ENCODE peak calls at places on chromosomes 2 and 18, in nine cellular contexts. One of them, this sample, is unnamed.

GRCh38 chr2:172442072-172442895 is 14.9 kb downstream of the ITGA6 start:
- DNase-seq in A549: peak; percentile 86
- DNase-seq in cardiac muscle cell: no peak
- DNase-seq in fibroblast of lung: peak; percentile 93
- DNase-seq in GM06990: no peak
- DNase-seq in MG63: peak; percentile 92
- DNase-seq in ascending aorta: no peak
- DNase-seq in right cardiac atrium: peak; percentile 54
- DNase-seq in kidney epithelial cell: peak; percentile 95
- DNase-seq in this sample: no peak

GRCh38 chr2:94999431-94999883 is 26.1 kb upstream of the MAL start:
- DNase-seq in A549: no peak
- DNase-seq in cardiac muscle cell: no peak
- DNase-seq in fibroblast of lung: no peak
- DNase-seq in GM06990: no peak
- DNase-seq in MG63: no peak
- DNase-seq in ascending aorta: no peak
- DNase-seq in right cardiac atrium: no peak
- DNase-seq in kidney epithelial cell: no peak
- DNase-seq in this sample: no peak

GRCh38 chr18:49020621-49021021 is 69.9 kb upstream of the SMAD7 start:
- DNase-seq in A549: no peak
- DNase-seq in cardiac muscle cell: no peak
- DNase-seq in fibroblast of lung: no peak
- DNase-seq in GM06990: no peak
- DNase-seq in MG63: no peak
- DNase-seq in ascending aorta: no peak
- DNase-seq in right cardiac atrium: no peak
- DNase-seq in kidney epithelial cell: no peak
- DNase-seq in this sample: peak; percentile 11

GRCh38 chr18:30491815-30492551 is 550.6 kb downstream of the DSC3 start:
- DNase-seq in A549: no peak
- DNase-seq in cardiac muscle cell: no peak
- DNase-seq in fibroblast of lung: peak; percentile 34
- DNase-seq in GM06990: no peak
- DNase-seq in MG63: no peak
- DNase-seq in ascending aorta: no peak
- DNase-seq in right cardiac atrium: no peak
- DNase-seq in kidney epithelial cell: no peak
- DNase-seq in this sample: no peak

GRCh38 chr2:231648579-231649174 is 56.0 kb downstream of the TEX44 start:
- DNase-seq in A549: peak; percentile 62
- DNase-seq in cardiac muscle cell: peak; percentile 76
- DNase-seq in fibroblast of lung: peak; percentile 52
- DNase-seq in GM06990: no peak
- DNase-seq in MG63: peak; percentile 67
- DNase-seq in ascending aorta: peak; percentile 37
- DNase-seq in right cardiac atrium: peak; percentile 61
- DNase-seq in kidney epithelial cell: no peak
- DNase-seq in this sample: peak; percentile 69

GRCh38 chr2:53315170-53315569 is 452.4 kb upstream of the CHAC2 start:
- DNase-seq in A549: no peak
- DNase-seq in cardiac muscle cell: no peak
- DNase-seq in fibroblast of lung: no peak
- DNase-seq in GM06990: no peak
- DNase-seq in MG63: no peak
- DNase-seq in ascending aorta: no peak
- DNase-seq in right cardiac atrium: no peak
- DNase-seq in kidney epithelial cell: no peak
- DNase-seq in this sample: no peak

GRCh38 chr2:240201861-240202260 is 61.4 kb upstream of the OTOS start:
- DNase-seq in A549: no peak
- DNase-seq in cardiac muscle cell: no peak
- DNase-seq in fibroblast of lung: no peak
- DNase-seq in GM06990: no peak
- DNase-seq in MG63: no peak
- DNase-seq in ascending aorta: no peak
- DNase-seq in right cardiac atrium: no peak
- DNase-seq in kidney epithelial cell: no peak
- DNase-seq in this sample: no peak

GRCh38 chr2:157196956-157197355 is 60.5 kb upstream of the GALNT5 start:
- DNase-seq in A549: no peak
- DNase-seq in cardiac muscle cell: peak; percentile 8
- DNase-seq in fibroblast of lung: no peak
- DNase-seq in GM06990: no peak
- DNase-seq in MG63: no peak
- DNase-seq in ascending aorta: no peak
- DNase-seq in right cardiac atrium: no peak
- DNase-seq in kidney epithelial cell: no peak
- DNase-seq in this sample: no peak

GRCh38 chr2:12027136-12027535 is 280.7 kb downstream of the LPIN1 start:
- DNase-seq in A549: no peak
- DNase-seq in cardiac muscle cell: no peak
- DNase-seq in fibroblast of lung: no peak
- DNase-seq in GM06990: no peak
- DNase-seq in MG63: no peak
- DNase-seq in ascending aorta: no peak
- DNase-seq in right cardiac atrium: no peak
- DNase-seq in kidney epithelial cell: no peak
- DNase-seq in this sample: no peak

GRCh38 chr2:105950521-105951389 is 206.0 kb downstream of the NCK2 start:
- DNase-seq in A549: no peak
- DNase-seq in cardiac muscle cell: peak; percentile 45
- DNase-seq in fibroblast of lung: no peak
- DNase-seq in GM06990: no peak
- DNase-seq in MG63: no peak
- DNase-seq in ascending aorta: no peak
- DNase-seq in right cardiac atrium: no peak
- DNase-seq in kidney epithelial cell: no peak
- DNase-seq in this sample: no peak

GRCh38 chr2:189613650-189614420 is 33.2 kb upstream of the SLC40A1 start:
- DNase-seq in A549: no peak
- DNase-seq in cardiac muscle cell: peak; percentile 56
- DNase-seq in fibroblast of lung: peak; percentile 53
- DNase-seq in GM06990: no peak
- DNase-seq in MG63: peak; percentile 54
- DNase-seq in ascending aorta: no peak
- DNase-seq in right cardiac atrium: no peak
- DNase-seq in kidney epithelial cell: no peak
- DNase-seq in this sample: no peak

GRCh38 chr2:132443106-132443505 is 26.5 kb downstream of the GPR39 start:
- DNase-seq in A549: no peak
- DNase-seq in cardiac muscle cell: no peak
- DNase-seq in fibroblast of lung: no peak
- DNase-seq in GM06990: no peak
- DNase-seq in MG63: no peak
- DNase-seq in ascending aorta: no peak
- DNase-seq in right cardiac atrium: no peak
- DNase-seq in kidney epithelial cell: no peak
- DNase-seq in this sample: no peak

GRCh38 chr2:132441051-132441450 is 24.4 kb downstream of the GPR39 start:
- DNase-seq in A549: no peak
- DNase-seq in cardiac muscle cell: no peak
- DNase-seq in fibroblast of lung: no peak
- DNase-seq in GM06990: no peak
- DNase-seq in MG63: no peak
- DNase-seq in ascending aorta: no peak
- DNase-seq in right cardiac atrium: no peak
- DNase-seq in kidney epithelial cell: no peak
- DNase-seq in this sample: no peak

GRCh38 chr2:132437852-132438649 is 21.4 kb downstream of the GPR39 start:
- DNase-seq in A549: no peak
- DNase-seq in cardiac muscle cell: no peak
- DNase-seq in fibroblast of lung: no peak
- DNase-seq in GM06990: no peak
- DNase-seq in MG63: no peak
- DNase-seq in ascending aorta: no peak
- DNase-seq in right cardiac atrium: no peak
- DNase-seq in kidney epithelial cell: no peak
- DNase-seq in this sample: no peak

GRCh38 chr2:132439703-132440398 is 23.2 kb downstream of the GPR39 start:
- DNase-seq in A549: peak; percentile 12
- DNase-seq in cardiac muscle cell: peak; percentile 20
- DNase-seq in fibroblast of lung: no peak
- DNase-seq in GM06990: no peak
- DNase-seq in MG63: no peak
- DNase-seq in ascending aorta: no peak
- DNase-seq in right cardiac atrium: no peak
- DNase-seq in kidney epithelial cell: no peak
- DNase-seq in this sample: no peak

DNA sequence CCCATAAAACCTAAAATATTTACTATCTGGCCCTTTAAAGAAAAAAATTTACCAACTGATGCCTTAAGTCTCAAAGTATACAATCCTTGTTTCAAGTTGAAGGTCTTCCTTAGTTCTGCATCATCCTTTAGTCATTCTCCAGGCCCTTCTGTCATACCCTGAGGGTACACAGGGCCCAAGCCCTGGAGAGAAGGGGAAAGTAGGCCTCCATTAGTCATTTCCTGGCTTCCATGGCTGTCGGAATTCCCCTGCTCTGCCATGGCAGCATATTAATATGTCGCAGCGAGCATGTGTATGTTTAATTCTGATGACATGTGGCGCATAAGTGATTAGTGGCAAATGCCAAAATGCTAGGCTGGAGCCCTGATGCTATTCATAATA is 22.0 kb downstream of the GPR39 start:
- DNase-seq in A549: peak; percentile 82
- DNase-seq in cardiac muscle cell: no peak
- DNase-seq in fibroblast of lung: peak; percentile 74
- DNase-seq in GM06990: no peak
- DNase-seq in MG63: peak; percentile 88
- DNase-seq in ascending aorta: no peak
- DNase-seq in right cardiac atrium: no peak
- DNase-seq in kidney epithelial cell: peak; percentile 82
- DNase-seq in this sample: no peak
- H3K4me3 ChIP-seq in A549: no peak overlapping the region
- H3K4me3 ChIP-seq in cardiac muscle cell: no peak overlapping the region
- H3K4me3 ChIP-seq in fibroblast of lung: no peak overlapping the region
- H3K4me3 ChIP-seq in GM06990: no peak overlapping the region
- H3K4me3 ChIP-seq in MG63: no peak overlapping the region
- H3K4me3 ChIP-seq in ascending aorta: no peak overlapping the region
- H3K4me3 ChIP-seq in right cardiac atrium: no peak overlapping the region
- H3K4me3 ChIP-seq in kidney epithelial cell: no peak overlapping the region
- H3K4me3 ChIP-seq in this sample: no peak overlapping the region

GRCh38 chr2:54574107-54574859 is 118.2 kb downstream of the SPTBN1 start:
- DNase-seq in A549: no peak
- DNase-seq in cardiac muscle cell: no peak
- DNase-seq in fibroblast of lung: peak; percentile 58
- DNase-seq in GM06990: no peak
- DNase-seq in MG63: no peak
- DNase-seq in ascending aorta: no peak
- DNase-seq in right cardiac atrium: peak; percentile 42
- DNase-seq in kidney epithelial cell: no peak
- DNase-seq in this sample: peak; percentile 63
- H3K4me3 ChIP-seq in A549: peak overlapping the region; percentile 17
- H3K4me3 ChIP-seq in cardiac muscle cell: no peak overlapping the region
- H3K4me3 ChIP-seq in fibroblast of lung: no peak overlapping the region
- H3K4me3 ChIP-seq in GM06990: no peak overlapping the region
- H3K4me3 ChIP-seq in MG63: no peak overlapping the region
- H3K4me3 ChIP-seq in ascending aorta: no peak overlapping the region
- H3K4me3 ChIP-seq in right cardiac atrium: no peak overlapping the region
- H3K4me3 ChIP-seq in kidney epithelial cell: no peak overlapping the region
- H3K4me3 ChIP-seq in this sample: no peak overlapping the region

DNA sequence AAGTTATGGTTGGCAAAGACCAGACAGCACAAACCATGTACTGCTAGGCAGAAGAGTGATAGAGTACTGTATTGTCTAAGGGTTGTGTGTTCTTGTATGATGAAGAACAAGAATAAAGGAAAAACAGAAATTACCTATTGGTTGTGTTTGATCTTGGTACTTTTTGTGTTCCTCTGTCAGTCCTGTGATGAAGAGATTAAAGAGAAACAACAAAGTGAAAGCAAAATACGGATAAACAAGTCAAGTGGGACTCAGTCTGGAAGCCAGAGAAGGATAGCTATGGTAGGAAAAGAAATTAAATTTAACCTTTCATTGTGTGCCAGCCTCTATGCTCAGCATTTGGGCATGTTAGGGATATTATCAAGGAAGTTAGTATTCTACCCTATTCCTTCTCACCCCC is 413.1 kb downstream of the PARD3B start:
- DNase-seq in A549: no peak
- DNase-seq in cardiac muscle cell: no peak
- DNase-seq in fibroblast of lung: no peak
- DNase-seq in GM06990: no peak
- DNase-seq in MG63: no peak
- DNase-seq in ascending aorta: no peak
- DNase-seq in right cardiac atrium: no peak
- DNase-seq in kidney epithelial cell: no peak
- DNase-seq in this sample: no peak
- H3K4me3 ChIP-seq in A549: no peak overlapping the region
- H3K4me3 ChIP-seq in cardiac muscle cell: no peak overlapping the region
- H3K4me3 ChIP-seq in fibroblast of lung: peak overlapping the region; percentile 12
- H3K4me3 ChIP-seq in GM06990: no peak overlapping the region
- H3K4me3 ChIP-seq in MG63: peak overlapping the region; percentile 17
- H3K4me3 ChIP-seq in ascending aorta: no peak overlapping the region
- H3K4me3 ChIP-seq in right cardiac atrium: no peak overlapping the region
- H3K4me3 ChIP-seq in kidney epithelial cell: no peak overlapping the region
- H3K4me3 ChIP-seq in this sample: no peak overlapping the region

GRCh38 chr2:234491281-234491680 is 5.6 kb downstream of the ARL4C start:
- DNase-seq in A549: no peak
- DNase-seq in cardiac muscle cell: no peak
- DNase-seq in fibroblast of lung: no peak
- DNase-seq in GM06990: no peak
- DNase-seq in MG63: no peak
- DNase-seq in ascending aorta: no peak
- DNase-seq in right cardiac atrium: no peak
- DNase-seq in kidney epithelial cell: no peak
- DNase-seq in this sample: no peak

GRCh38 chr2:234491897-234492296 is 5.0 kb downstream of the ARL4C start:
- DNase-seq in A549: no peak
- DNase-seq in cardiac muscle cell: no peak
- DNase-seq in fibroblast of lung: no peak
- DNase-seq in GM06990: no peak
- DNase-seq in MG63: no peak
- DNase-seq in ascending aorta: no peak
- DNase-seq in right cardiac atrium: no peak
- DNase-seq in kidney epithelial cell: no peak
- DNase-seq in this sample: peak; percentile 69

GRCh38 chr2:234493117-234493516 is 3.8 kb downstream of the ARL4C start:
- DNase-seq in A549: no peak
- DNase-seq in cardiac muscle cell: no peak
- DNase-seq in fibroblast of lung: no peak
- DNase-seq in GM06990: no peak
- DNase-seq in MG63: no peak
- DNase-seq in ascending aorta: no peak
- DNase-seq in right cardiac atrium: no peak
- DNase-seq in kidney epithelial cell: no peak
- DNase-seq in this sample: peak; percentile 60

GRCh38 chr2:234494361-234495075 is 2.4 kb downstream of the ARL4C start:
- DNase-seq in A549: peak; percentile 49
- DNase-seq in cardiac muscle cell: peak; percentile 81
- DNase-seq in fibroblast of lung: peak; percentile 66
- DNase-seq in GM06990: no peak
- DNase-seq in MG63: peak; percentile 22
- DNase-seq in ascending aorta: no peak
- DNase-seq in right cardiac atrium: no peak
- DNase-seq in kidney epithelial cell: no peak
- DNase-seq in this sample: no peak

DNA sequence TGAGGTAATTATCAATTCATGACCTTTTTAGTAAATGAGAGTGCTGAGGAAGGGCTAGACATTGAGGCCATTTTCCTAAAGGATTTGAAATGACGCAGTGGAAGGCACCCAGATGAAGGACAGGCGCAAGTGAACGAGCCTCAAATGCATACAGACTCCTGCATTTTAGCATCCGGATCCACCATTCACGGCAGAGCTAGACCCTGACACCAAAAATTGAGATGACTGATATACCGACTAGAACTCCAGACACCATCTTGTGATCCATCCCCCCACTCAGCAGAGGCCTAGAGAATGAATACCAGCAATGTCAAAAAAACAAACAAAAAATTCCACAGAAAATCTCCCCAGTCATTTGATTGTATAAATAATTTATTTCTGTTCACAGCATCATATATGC is 4.2 kb downstream of the ARL4C start:
- DNase-seq in A549: no peak
- DNase-seq in cardiac muscle cell: no peak
- DNase-seq in fibroblast of lung: no peak
- DNase-seq in GM06990: no peak
- DNase-seq in MG63: no peak
- DNase-seq in ascending aorta: no peak
- DNase-seq in right cardiac atrium: no peak
- DNase-seq in kidney epithelial cell: no peak
- DNase-seq in this sample: peak; percentile 63
- H3K4me3 ChIP-seq in A549: peak overlapping the region; percentile 77
- H3K4me3 ChIP-seq in cardiac muscle cell: peak overlapping the region; percentile 50
- H3K4me3 ChIP-seq in fibroblast of lung: no peak overlapping the region
- H3K4me3 ChIP-seq in GM06990: no peak overlapping the region
- H3K4me3 ChIP-seq in MG63: no peak overlapping the region
- H3K4me3 ChIP-seq in ascending aorta: no peak overlapping the region
- H3K4me3 ChIP-seq in right cardiac atrium: no peak overlapping the region
- H3K4me3 ChIP-seq in kidney epithelial cell: peak overlapping the region; percentile 100
- H3K4me3 ChIP-seq in this sample: no peak overlapping the region

This sample was measured in lower leg skin.